ENCODE peak calls at places on chromosomes 6 and 20, in four cellular contexts. K is cardiac muscle cell, E is hepatocyte, Y is foreskin keratinocyte. S is an unnamed sample.

GRCh38 chr6:10643214-10643641 is 51.2 kb downstream of the C6orf52 start:
- DNase-seq in K (no peak), E (no peak), Y (no peak), S (no peak)

GRCh38 chr20:40683221-40683893 is 5.7 kb downstream of the MAFB start:
- DNase-seq in K (peak; percentile 55), E (peak; percentile 67), Y (no peak), S (no peak)

GRCh38 chr6:122144229-122144628 is 255.2 kb upstream of the HSF2 start:
- DNase-seq in K (no peak), E (no peak), Y (no peak), S (no peak)

GRCh38 chr6:135581211-135581610 is 83.7 kb upstream of the AHI1 start:
- DNase-seq in K (no peak), E (no peak), Y (no peak), S (no peak)

GRCh38 chr6:83231146-83231545 is 38.0 kb downstream of the RWDD2A start:
- DNase-seq in K (peak; percentile 30), E (no peak), Y (no peak), S (no peak)

GRCh38 chr6:106077170-106077569 is 9.0 kb upstream of the PRDM1 start:
- DNase-seq in K (no peak), E (no peak), Y (peak; percentile 33), S (no peak)

GRCh38 chr6:48111575-48111974 is 578 bp upstream of the PTCHD4 start:
- DNase-seq in K (no peak), E (no peak), Y (no peak), S (no peak)

GRCh38 chr6:44002071-44002590 is 125.1 kb downstream of the MRPL14 start:
- DNase-seq in K (peak; percentile 32), E (peak; percentile 26), Y (no peak), S (no peak)

GRCh38 chr6:167687035-167687720 is 139.5 kb upstream of the AFDN start:
- DNase-seq in K (no peak), E (no peak), Y (no peak), S (no peak)

GRCh38 chr6:170293881-170294755 is 3.2 kb upstream of the DLL1 start:
- DNase-seq in K (no peak), E (no peak), Y (no peak), S (no peak)
- H3K4me1 ChIP-seq in K (peaks cover 3% of the 10 kb centered on the region), E (peaks cover 47% of the 10 kb centered on the region), Y (peaks cover 3% of the 10 kb centered on the region), S (peaks cover 33% of the 10 kb centered on the region)

GRCh38 chr6:111988926-111989325 is 65.0 kb upstream of the CCN6 start:
- DNase-seq in K (no peak), E (no peak), Y (no peak), S (no peak)
- H3K27ac ChIP-seq in K (no peak overlapping the region), E (no peak overlapping the region), Y (no peak overlapping the region), S (no peak overlapping the region)

GRCh38 chr6:142934190-142934589 is 10.8 kb downstream of the HIVEP2 start:
- DNase-seq in K (peak; percentile 12), E (no peak), Y (no peak), S (no peak)

GRCh38 chr6:142934599-142934998 is 10.4 kb downstream of the HIVEP2 start:
- DNase-seq in K (no peak), E (no peak), Y (no peak), S (no peak)

GRCh38 chr6:142938510-142938909 is 6.5 kb downstream of the HIVEP2 start:
- DNase-seq in K (no peak), E (peak; percentile 22), Y (no peak), S (no peak)

GRCh38 chr6:142933701-142934100 is 11.3 kb downstream of the HIVEP2 start:
- DNase-seq in K (no peak), E (no peak), Y (no peak), S (no peak)

GRCh38 chr6:142935553-142936517 is 9.1 kb downstream of the HIVEP2 start:
- DNase-seq in K (no peak), E (no peak), Y (no peak), S (no peak)
- H3K4me1 ChIP-seq in K (peaks cover 11% of the 10 kb centered on the region), E (peaks cover 5% of the 10 kb centered on the region), Y (peaks cover 11% of the 10 kb centered on the region), S (no peaks in the 10 kb centered on the region)

DNA sequence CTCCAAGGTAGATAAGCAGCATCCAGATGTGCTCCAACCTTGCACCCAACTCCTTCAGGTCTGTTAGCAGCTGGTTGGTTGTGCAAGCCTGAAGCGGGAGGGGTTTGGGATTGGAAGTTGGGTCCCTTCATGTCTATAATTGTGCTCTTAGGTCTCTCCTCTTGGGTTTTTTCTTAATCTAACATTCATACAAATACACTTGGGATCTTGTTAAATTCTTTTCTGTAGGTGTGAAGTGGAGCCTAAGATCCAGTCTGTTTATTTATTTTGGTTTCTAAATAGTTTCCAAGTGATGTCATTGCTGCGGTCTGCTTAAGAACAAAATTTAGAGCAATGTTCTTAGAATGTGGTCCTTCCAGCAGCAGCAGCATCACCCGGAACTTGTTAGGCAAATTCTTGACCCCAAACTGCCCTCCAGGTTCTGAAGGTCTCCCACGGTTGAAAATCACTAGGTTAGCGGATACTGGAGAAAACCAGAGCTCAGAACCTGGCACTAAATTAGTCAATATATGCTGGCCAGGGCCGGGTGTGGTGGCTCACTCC is 5.3 kb downstream of the UBE2C start:
- DNase-seq in K (peak; percentile 87), E (no peak), Y (no peak), S (no peak)
- H3K27ac ChIP-seq in K (peak overlapping the region; percentile 25), E (peak overlapping the region; percentile 25), Y (no peak overlapping the region), S (no peak overlapping the region)

GRCh38 chr6:7454696-7455095 is 65.1 kb downstream of the RIOK1 start:
- DNase-seq in K (no peak), E (no peak), Y (no peak), S (no peak)
- H3K4me1 ChIP-seq in K (peaks cover 24% of the 10 kb centered on the region), E (no peaks in the 10 kb centered on the region), Y (no peaks in the 10 kb centered on the region), S (no peaks in the 10 kb centered on the region)

DNA sequence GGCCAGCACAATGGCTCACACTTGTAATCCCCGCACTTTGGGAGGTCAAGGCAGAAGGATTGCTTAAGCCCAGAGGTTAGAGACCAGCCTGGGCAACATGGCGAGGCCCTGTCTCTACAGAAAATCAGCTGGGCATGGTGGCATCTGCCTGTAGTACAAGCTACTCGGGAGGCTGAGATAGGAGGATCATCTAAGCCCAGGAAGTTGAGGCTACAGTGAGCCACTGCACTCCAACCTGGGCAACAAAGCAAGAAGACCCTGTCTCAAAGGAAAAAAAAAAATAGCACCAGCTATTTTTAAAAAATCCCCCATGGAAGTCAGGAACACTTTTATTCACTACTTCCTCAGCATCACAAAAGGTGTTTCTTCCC is 45.2 kb upstream of the FOXQ1 start:
- DNase-seq in K (no peak), E (no peak), Y (no peak), S (no peak)
- H3K27ac ChIP-seq in K (no peak overlapping the region), E (peak overlapping the region; percentile 81), Y (no peak overlapping the region), S (no peak overlapping the region)

S was measured in testis.